ENCODE peak calls at places on chromosomes 13 and 19, in four cellular contexts. R is skeletal muscle cell; D is GM12891; B is stimulated activated CD4-positive, alpha-beta T cell treated with anti-CD3 and anti-CD28 coated beads, Interleukin-15, amount 100 ng/mL, for 1 hour. X is an unnamed sample.

GRCh38 chr13:102757006-102757405 is 16.6 kb downstream of the TEX30 start:
- DNase-seq in R (no peak), D (no peak), B (no peak), X (no peak)

GRCh38 chr19:39953915-39954314 is 17.1 kb upstream of the PSMC4 start:
- DNase-seq in R (no peak), D (no peak), B (no peak), X (no peak)

GRCh38 chr19:11410682-11411081 is 8.4 kb downstream of the RGL3 start:
- DNase-seq in R (no peak), D (no peak), B (no peak), X (no peak)

GRCh38 chr13:112704634-112705145 is 14.9 kb downstream of the ATP11A start:
- DNase-seq in R (no peak), D (no peak), B (no peak), X (no peak)

GRCh38 chr13:79735228-79735627 is 254.3 kb downstream of the NDFIP2 start:
- DNase-seq in R (no peak), D (no peak), B (no peak), X (no peak)

GRCh38 chr19:13229246-13229645 is 79.0 kb downstream of the IER2 start:
- DNase-seq in R (no peak), D (no peak), B (no peak), X (no peak)

GRCh38 chr19:50794778-50795664 is 4.8 kb downstream of the ACP4 start:
- DNase-seq in R (no peak), D (no peak), B (peak; percentile 29), X (no peak)

GRCh38 chr13:42035905-42036521 is 12.4 kb upstream of the DGKH start:
- DNase-seq in R (no peak), D (no peak), B (no peak), X (no peak)

GRCh38 chr19:16369664-16370576 is 45.3 kb downstream of the KLF2 start:
- DNase-seq in R (no peak), D (no peak), B (no peak), X (no peak)

X was measured in right atrium auricular region.